ENCODE peak calls at places on chromosomes 2 and 18, in eight cellular contexts. One of them, this sample, is unnamed.

GRCh38 chr2:114350186-114350725 is 92.2 kb upstream of the DPP10 start:
- DNase-seq in lower leg skin: no peak
- DNase-seq in ELR: no peak
- DNase-seq in NCI-H2081: no peak
- DNase-seq in HT1080: no peak
- DNase-seq in upper lobe of left lung: no peak
- DNase-seq in T-helper 2 cell: no peak
- DNase-seq in right lobe of liver: no peak
- DNase-seq in this sample: no peak

GRCh38 chr2:192016265-192016664 is 169.4 kb upstream of the CAVIN2 start:
- DNase-seq in upper lobe of left lung: no peak
- DNase-seq in HT1080: peak
- DNase-seq in ELR: peak
- DNase-seq in right lobe of liver: no peak
- DNase-seq in T-helper 2 cell: no peak
- DNase-seq in NCI-H2081: no peak
- DNase-seq in lower leg skin: no peak
- DNase-seq in this sample: peak

GRCh38 chr2:8692783-8693768 is 11.2 kb downstream of the ID2 start:
- DNase-seq in NCI-H2081: no peak
- DNase-seq in upper lobe of left lung: peak
- DNase-seq in ELR: no peak
- DNase-seq in lower leg skin: no peak
- DNase-seq in T-helper 2 cell: no peak
- DNase-seq in HT1080: no peak
- DNase-seq in right lobe of liver: peak
- DNase-seq in this sample: no peak

GRCh38 chr18:73646196-73646595 is 501.4 kb downstream of the FBXO15 start:
- DNase-seq in upper lobe of left lung: no peak
- DNase-seq in T-helper 2 cell: no peak
- DNase-seq in NCI-H2081: no peak
- DNase-seq in right lobe of liver: no peak
- DNase-seq in HT1080: no peak
- DNase-seq in lower leg skin: no peak
- DNase-seq in ELR: peak
- DNase-seq in this sample: no peak

GRCh38 chr2:42856106-42856860 is 63.9 kb upstream of the HAAO start:
- DNase-seq in T-helper 2 cell: no peak
- DNase-seq in right lobe of liver: peak
- DNase-seq in upper lobe of left lung: peak
- DNase-seq in lower leg skin: no peak
- DNase-seq in NCI-H2081: no peak
- DNase-seq in HT1080: no peak
- DNase-seq in ELR: no peak
- DNase-seq in this sample: no peak

GRCh38 chr2:2646312-2647051 is 315.4 kb upstream of the MYT1L start:
- DNase-seq in ELR: no peak
- DNase-seq in upper lobe of left lung: no peak
- DNase-seq in T-helper 2 cell: no peak
- DNase-seq in lower leg skin: no peak
- DNase-seq in NCI-H2081: no peak
- DNase-seq in HT1080: peak
- DNase-seq in right lobe of liver: no peak
- DNase-seq in this sample: no peak

GRCh38 chr2:103667335-103667884 is 905.6 kb downstream of the TMEM182 start:
- DNase-seq in T-helper 2 cell: no peak
- DNase-seq in ELR: no peak
- DNase-seq in HT1080: no peak
- DNase-seq in lower leg skin: no peak
- DNase-seq in right lobe of liver: no peak
- DNase-seq in upper lobe of left lung: no peak
- DNase-seq in NCI-H2081: no peak
- DNase-seq in this sample: no peak

GRCh38 chr2:24837996-24838513 is 44.8 kb downstream of the CENPO start:
- DNase-seq in upper lobe of left lung: no peak
- DNase-seq in HT1080: no peak
- DNase-seq in right lobe of liver: no peak
- DNase-seq in lower leg skin: no peak
- DNase-seq in T-helper 2 cell: no peak
- DNase-seq in ELR: no peak
- DNase-seq in NCI-H2081: no peak
- DNase-seq in this sample: no peak

GRCh38 chr2:165401285-165401852 is 68.1 kb upstream of the CSRNP3 start:
- DNase-seq in HT1080: peak
- DNase-seq in right lobe of liver: no peak
- DNase-seq in NCI-H2081: peak
- DNase-seq in upper lobe of left lung: no peak
- DNase-seq in T-helper 2 cell: no peak
- DNase-seq in lower leg skin: no peak
- DNase-seq in ELR: peak
- DNase-seq in this sample: peak

GRCh38 chr2:66301073-66301766 is 133.7 kb upstream of the MEIS1 start:
- DNase-seq in upper lobe of left lung: no peak
- DNase-seq in NCI-H2081: no peak
- DNase-seq in T-helper 2 cell: no peak
- DNase-seq in ELR: no peak
- DNase-seq in lower leg skin: no peak
- DNase-seq in HT1080: peak
- DNase-seq in right lobe of liver: no peak
- DNase-seq in this sample: no peak

GRCh38 chr18:42078711-42079110 is 123.7 kb downstream of the PIK3C3 start:
- DNase-seq in HT1080: no peak
- DNase-seq in upper lobe of left lung: no peak
- DNase-seq in lower leg skin: no peak
- DNase-seq in ELR: no peak
- DNase-seq in T-helper 2 cell: no peak
- DNase-seq in right lobe of liver: no peak
- DNase-seq in NCI-H2081: no peak
- DNase-seq in this sample: no peak

GRCh38 chr2:28736034-28736433 is 15.6 kb upstream of the PPP1CB start:
- DNase-seq in right lobe of liver: peak
- DNase-seq in HT1080: no peak
- DNase-seq in T-helper 2 cell: no peak
- DNase-seq in NCI-H2081: no peak
- DNase-seq in upper lobe of left lung: no peak
- DNase-seq in ELR: no peak
- DNase-seq in lower leg skin: peak
- DNase-seq in this sample: peak

GRCh38 chr2:237877576-237878307 is 18.3 kb downstream of the RAMP1 start:
- DNase-seq in right lobe of liver: no peak
- DNase-seq in NCI-H2081: no peak
- DNase-seq in ELR: no peak
- DNase-seq in T-helper 2 cell: no peak
- DNase-seq in upper lobe of left lung: peak
- DNase-seq in HT1080: no peak
- DNase-seq in lower leg skin: no peak
- DNase-seq in this sample: no peak

GRCh38 chr18:36649205-36649604 is 179.6 kb downstream of the TPGS2 start:
- DNase-seq in NCI-H2081: no peak
- DNase-seq in right lobe of liver: no peak
- DNase-seq in HT1080: no peak
- DNase-seq in upper lobe of left lung: no peak
- DNase-seq in lower leg skin: no peak
- DNase-seq in T-helper 2 cell: no peak
- DNase-seq in ELR: no peak
- DNase-seq in this sample: no peak

GRCh38 chr2:209636066-209636465 is 135.6 kb upstream of the UNC80 start:
- DNase-seq in upper lobe of left lung: no peak
- DNase-seq in lower leg skin: no peak
- DNase-seq in ELR: no peak
- DNase-seq in right lobe of liver: no peak
- DNase-seq in T-helper 2 cell: no peak
- DNase-seq in NCI-H2081: no peak
- DNase-seq in HT1080: no peak
- DNase-seq in this sample: no peak

GRCh38 chr2:241285596-241285995 is 29.9 kb downstream of the HDLBP start:
- DNase-seq in right lobe of liver: no peak
- DNase-seq in upper lobe of left lung: no peak
- DNase-seq in NCI-H2081: no peak
- DNase-seq in HT1080: no peak
- DNase-seq in ELR: no peak
- DNase-seq in T-helper 2 cell: no peak
- DNase-seq in lower leg skin: no peak
- DNase-seq in this sample: no peak

This sample was measured in LHCN-M2.